ENCODE peak calls at places on chromosomes 16 and 17, in nine cellular contexts. Y, I, R, O, L, G, B, J and W are unnamed samples.

GRCh38 chr16:66161942-66162341 is 204.5 kb upstream of the CDH5 start:
- DNase-seq in Y (peak), I (no peak), R (no peak), O (no peak), L (no peak), G (no peak), B (no peak), J (no peak), W (peak)

GRCh38 chr16:16150117-16150877 is 73.0 kb downstream of the ABCC6 start:
- DNase-seq in Y (peak), I (peak), R (peak), O (peak), L (no peak), G (peak), B (no peak), J (peak), W (peak)

GRCh38 chr16:66204761-66205160 is 161.7 kb upstream of the CDH5 start:
- DNase-seq in Y (no peak), I (no peak), R (peak), O (no peak), L (no peak), G (no peak), B (no peak), J (no peak), W (no peak)

GRCh38 chr17:1945621-1946020 is 79.5 kb downstream of the RTN4RL1 start:
- DNase-seq in Y (peak), I (no peak), R (no peak), O (no peak), L (no peak), G (no peak), B (no peak), J (no peak), W (no peak)

GRCh38 chr16:1183235-1183907 is 30.5 kb downstream of the CACNA1H start:
- DNase-seq in Y (no peak), I (no peak), R (peak), O (no peak), L (no peak), G (peak), B (no peak), J (peak), W (peak)

GRCh38 chr17:12622726-12623125 is 43.0 kb upstream of the MYOCD start:
- DNase-seq in Y (no peak), I (no peak), R (peak), O (no peak), L (no peak), G (peak), B (no peak), J (no peak), W (peak)

GRCh38 chr17:33234930-33235685 is 58.0 kb downstream of the ASIC2 start:
- DNase-seq in Y (peak), I (peak), R (peak), O (no peak), L (peak), G (peak), B (no peak), J (peak), W (peak)

GRCh38 chr16:67395458-67396158 is 2.3 kb upstream of the TPPP3 start:
- DNase-seq in Y (no peak), I (no peak), R (no peak), O (no peak), L (no peak), G (peak), B (no peak), J (no peak), W (no peak)

GRCh38 chr16:84449156-84450140 is 55.0 kb downstream of the MEAK7 start:
- DNase-seq in Y (no peak), I (no peak), R (no peak), O (no peak), L (no peak), G (no peak), B (no peak), J (no peak), W (no peak)

GRCh38 chr16:2983706-2984136 is 3.5 kb upstream of the PKMYT1 start:
- DNase-seq in Y (peak), I (peak), R (peak), O (peak), L (peak), G (peak), B (no peak), J (peak), W (peak)
- H3K4me3 ChIP-seq in Y (peak), I (no peak), R (no peak), O (no peak), L (peak), G (peak), B (peak), J (peak), W (peak)

GRCh38 chr17:75124819-75125162 is 6.8 kb downstream of the NT5C start:
- DNase-seq in Y (no peak), I (no peak), R (no peak), O (no peak), L (no peak), G (no peak), B (no peak), J (no peak), W (no peak)
- H3K27ac ChIP-seq in Y (peak), I (no peak), R (no peak), O (no peak), L (no peak), G (no peak), B (no peak), J (peak), W (no peak)

GRCh38 chr16:88282221-88283041 is 100.3 kb upstream of the ZNF469 start:
- DNase-seq in Y (no peak), I (peak), R (peak), O (no peak), L (no peak), G (peak), B (no peak), J (peak), W (no peak)
- H3K4me3 ChIP-seq in Y (no peak), I (no peak), R (no peak), O (no peak), L (no peak), G (no peak), B (no peak), J (no peak), W (no peak)

DNA sequence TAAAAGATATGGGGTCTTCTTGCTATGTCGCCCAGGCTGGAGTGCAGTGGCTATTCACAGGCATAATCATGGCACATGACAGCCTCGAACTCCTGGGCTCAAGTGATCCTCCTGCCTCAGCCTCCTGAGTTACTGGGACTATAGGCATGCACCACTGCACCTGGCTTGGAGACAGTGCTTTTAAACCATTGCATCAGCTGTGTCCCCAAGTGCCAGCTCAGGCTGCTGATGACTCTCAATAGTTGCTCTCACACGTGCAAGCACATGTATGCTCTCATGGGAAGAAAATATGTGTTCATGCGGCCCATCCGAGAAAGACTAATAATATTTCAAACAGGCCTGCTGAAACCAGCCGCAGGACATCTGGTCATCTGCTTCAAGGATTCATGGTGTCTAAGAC is 8.8 kb downstream of the CCL16 start:
- DNase-seq in Y (no peak), I (no peak), R (no peak), O (no peak), L (no peak), G (no peak), B (no peak), J (no peak), W (no peak)
- H3K27ac ChIP-seq in Y (peak), I (no peak), R (no peak), O (no peak), L (no peak), G (no peak), B (no peak), J (peak), W (no peak)

GRCh38 chr17:73901661-73902415 is 257.6 kb upstream of the SDK2 start:
- DNase-seq in Y (peak), I (peak), R (peak), O (peak), L (peak), G (no peak), B (no peak), J (peak), W (peak)
- H3K4me3 ChIP-seq in Y (peak), I (peak), R (peak), O (peak), L (peak), G (no peak), B (no peak), J (peak), W (peak)

GRCh38 chr17:39938140-39938869 is 10.8 kb downstream of the LRRC3C start:
- DNase-seq in Y (no peak), I (peak), R (no peak), O (no peak), L (no peak), G (no peak), B (peak), J (no peak), W (no peak)

GRCh38 chr17:39937462-39937861 is 9.9 kb downstream of the LRRC3C start:
- DNase-seq in Y (no peak), I (no peak), R (no peak), O (no peak), L (no peak), G (no peak), B (no peak), J (no peak), W (no peak)

GRCh38 chr17:39942076-39942475 is 14.5 kb downstream of the LRRC3C start:
- DNase-seq in Y (no peak), I (no peak), R (no peak), O (no peak), L (no peak), G (no peak), B (no peak), J (no peak), W (no peak)

GRCh38 chr17:39939588-39940419 is 12.3 kb downstream of the LRRC3C start:
- DNase-seq in Y (no peak), I (peak), R (peak), O (peak), L (no peak), G (peak), B (peak), J (no peak), W (peak)

GRCh38 chr17:39939031-39939430 is 11.5 kb downstream of the LRRC3C start:
- DNase-seq in Y (no peak), I (no peak), R (no peak), O (no peak), L (no peak), G (no peak), B (no peak), J (no peak), W (no peak)
- H3K27ac ChIP-seq in Y (no peak), I (no peak), R (no peak), O (no peak), L (no peak), G (no peak), B (no peak), J (no peak), W (no peak)

GRCh38 chr17:31308372-31308905 is 5.4 kb downstream of the EVI2B start:
- DNase-seq in Y (no peak), I (no peak), R (no peak), O (no peak), L (no peak), G (no peak), B (no peak), J (no peak), W (no peak)

GRCh38 chr17:31310260-31310659 is 3.6 kb downstream of the EVI2B start:
- DNase-seq in Y (no peak), I (no peak), R (no peak), O (no peak), L (no peak), G (no peak), B (no peak), J (no peak), W (no peak)

GRCh38 chr17:31310877-31311276 is 3.0 kb downstream of the EVI2B start:
- DNase-seq in Y (no peak), I (no peak), R (no peak), O (no peak), L (no peak), G (no peak), B (no peak), J (no peak), W (no peak)

GRCh38 chr17:31308935-31309334 is 4.9 kb downstream of the EVI2B start:
- DNase-seq in Y (no peak), I (no peak), R (no peak), O (no peak), L (no peak), G (no peak), B (no peak), J (no peak), W (no peak)

GRCh38 chr17:31309525-31309924 is 4.3 kb downstream of the EVI2B start:
- DNase-seq in Y (no peak), I (no peak), R (no peak), O (no peak), L (no peak), G (no peak), B (peak), J (no peak), W (no peak)
- H3K4me3 ChIP-seq in Y (no peak), I (no peak), R (no peak), O (no peak), L (peak), G (no peak), B (peak), J (no peak), W (no peak)

GRCh38 chr17:20158580-20158979 is 149.4 kb downstream of the SPECC1 start:
- DNase-seq in Y (no peak), I (no peak), R (no peak), O (no peak), L (no peak), G (no peak), B (no peak), J (no peak), W (no peak)

GRCh38 chr17:20157078-20157360 is 147.9 kb downstream of the SPECC1 start:
- DNase-seq in Y (no peak), I (no peak), R (no peak), O (no peak), L (no peak), G (no peak), B (no peak), J (no peak), W (no peak)

GRCh38 chr17:20155258-20156195 is 146.4 kb downstream of the SPECC1 start:
- DNase-seq in Y (peak), I (peak), R (peak), O (peak), L (peak), G (peak), B (peak), J (peak), W (peak)

GRCh38 chr17:20154601-20155000 is 145.4 kb downstream of the SPECC1 start:
- DNase-seq in Y (no peak), I (no peak), R (no peak), O (no peak), L (no peak), G (no peak), B (no peak), J (no peak), W (no peak)

DNA sequence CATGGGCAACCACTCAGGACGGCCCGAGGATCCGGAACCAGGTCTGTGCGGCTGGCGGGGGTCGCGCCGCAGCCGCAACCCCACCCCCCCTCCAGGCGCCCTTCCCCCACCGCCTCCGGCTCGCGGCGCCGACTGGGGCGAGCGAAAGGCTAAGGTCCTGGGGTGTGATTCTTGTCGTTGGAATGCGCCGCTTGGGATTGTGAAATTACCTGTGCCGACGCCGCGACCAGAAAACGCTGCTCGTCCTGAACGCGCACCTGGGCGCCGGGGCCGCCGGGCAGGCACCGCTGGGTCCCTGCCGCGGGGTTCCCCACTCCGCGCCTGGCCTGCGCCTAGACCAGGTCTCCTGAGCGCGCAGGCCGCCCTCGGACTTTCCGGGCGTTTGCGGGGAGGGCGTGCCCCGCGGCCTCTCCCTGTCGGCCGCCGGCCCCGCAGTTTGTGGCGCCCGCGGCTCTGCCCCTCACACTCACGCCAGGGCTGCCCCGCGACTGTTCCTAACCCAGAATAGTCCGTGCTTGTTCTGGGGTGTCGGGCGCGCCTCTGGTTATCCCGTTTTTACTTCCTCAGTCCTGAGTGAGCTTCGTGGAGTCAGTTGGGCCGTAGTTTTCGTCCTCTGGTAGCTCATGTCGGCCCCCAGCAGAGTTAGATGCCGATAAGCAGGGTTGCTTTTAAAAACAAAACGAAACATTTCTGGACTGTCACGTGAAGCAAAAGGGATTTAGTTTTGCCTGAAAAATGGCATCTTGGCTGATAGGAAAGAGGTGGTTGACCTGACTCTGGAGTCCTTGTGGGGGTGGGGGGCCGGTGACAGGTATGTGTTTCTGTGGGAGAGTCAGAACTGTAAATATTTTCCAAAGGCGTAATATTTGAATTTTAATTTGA is 147.3 kb downstream of the SPECC1 start:
- DNase-seq in Y (peak), I (no peak), R (peak), O (peak), L (no peak), G (peak), B (no peak), J (no peak), W (peak)
- H3K27ac ChIP-seq in Y (peak), I (no peak), R (peak), O (peak), L (peak), G (peak), B (peak), J (no peak), W (peak)

DNA sequence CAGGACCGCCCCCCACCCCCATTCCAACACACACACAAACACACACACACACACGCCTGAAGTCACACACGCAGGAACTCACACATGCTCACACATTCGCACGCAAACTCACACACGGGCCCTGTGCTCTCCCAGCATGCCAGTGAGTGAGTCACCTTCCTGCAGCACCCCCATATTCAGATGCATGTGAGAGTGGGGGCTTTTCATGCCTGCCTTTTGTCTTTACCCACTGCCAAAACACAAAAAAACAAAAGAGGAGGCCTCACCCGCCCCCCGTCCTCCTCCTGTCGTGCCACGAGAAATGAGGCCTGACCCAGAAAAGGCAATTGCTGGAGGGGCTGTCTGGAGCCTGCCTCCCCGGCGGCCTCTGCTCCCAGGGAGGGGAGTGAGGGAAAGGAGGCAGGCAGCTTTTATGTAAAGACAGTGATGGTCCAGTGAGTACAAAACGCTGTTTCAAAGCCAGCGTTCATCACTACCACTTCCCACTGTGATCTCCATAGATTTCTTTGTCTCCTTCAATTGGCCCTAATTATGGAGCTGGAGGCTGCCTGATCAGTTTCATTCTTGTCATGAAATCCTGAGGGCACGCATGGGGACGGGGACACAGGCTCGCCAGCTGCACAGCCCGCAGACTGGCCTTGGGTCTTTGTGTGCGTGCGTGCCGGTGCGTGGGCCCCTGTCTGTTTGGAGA is 29.5 kb upstream of the GSE1 start:
- DNase-seq in Y (no peak), I (no peak), R (peak), O (no peak), L (no peak), G (peak), B (no peak), J (no peak), W (no peak)
- H3K4me3 ChIP-seq in Y (no peak), I (no peak), R (no peak), O (peak), L (no peak), G (no peak), B (no peak), J (no peak), W (no peak)

GRCh38 chr17:73338566-73339247 is 26.9 kb upstream of the CDC42EP4 start:
- DNase-seq in Y (no peak), I (no peak), R (no peak), O (no peak), L (no peak), G (no peak), B (no peak), J (no peak), W (no peak)
- H3K27ac ChIP-seq in Y (peak), I (no peak), R (no peak), O (no peak), L (peak), G (peak), B (no peak), J (peak), W (peak)